ENCODE peak calls at places on chromosomes 3 and 15, in six cellular contexts. One of them, this sample, is unnamed.

GRCh38 chr15:72276326-72276700 is 4.0 kb upstream of the PARP6 start:
- DNase-seq in K562: no peak
- DNase-seq in Panc1: no peak
- DNase-seq in prostate gland: no peak
- DNase-seq in adrenal gland: peak
- DNase-seq in H9: no peak
- DNase-seq in this sample: no peak

GRCh38 chr15:50823281-50823680 is 57.8 kb upstream of the SPPL2A start:
- DNase-seq in K562: no peak
- DNase-seq in Panc1: no peak
- DNase-seq in prostate gland: no peak
- DNase-seq in adrenal gland: no peak
- DNase-seq in H9: no peak
- DNase-seq in this sample: no peak

GRCh38 chr3:13885704-13886010 is 5.8 kb upstream of the WNT7A start:
- DNase-seq in K562: no peak
- DNase-seq in Panc1: no peak
- DNase-seq in prostate gland: no peak
- DNase-seq in adrenal gland: peak
- DNase-seq in H9: no peak
- DNase-seq in this sample: no peak

GRCh38 chr15:28167042-28167441 is 67.9 kb upstream of the OCA2 start:
- DNase-seq in K562: no peak
- DNase-seq in Panc1: no peak
- DNase-seq in prostate gland: no peak
- DNase-seq in adrenal gland: no peak
- DNase-seq in H9: no peak
- DNase-seq in this sample: no peak

GRCh38 chr15:25239471-25240345 is 199.1 kb downstream of the UBE3A start:
- DNase-seq in K562: no peak
- DNase-seq in Panc1: no peak
- DNase-seq in prostate gland: no peak
- DNase-seq in adrenal gland: no peak
- DNase-seq in H9: no peak
- DNase-seq in this sample: peak

GRCh38 chr3:39126532-39127071 is 19.1 kb downstream of the TTC21A start:
- DNase-seq in K562: peak
- DNase-seq in Panc1: no peak
- DNase-seq in prostate gland: no peak
- DNase-seq in adrenal gland: no peak
- DNase-seq in H9: peak
- DNase-seq in this sample: no peak

GRCh38 chr15:80915462-80915861 is 74.2 kb downstream of the MESD start:
- DNase-seq in K562: peak
- DNase-seq in Panc1: no peak
- DNase-seq in prostate gland: no peak
- DNase-seq in adrenal gland: no peak
- DNase-seq in H9: peak
- DNase-seq in this sample: no peak

GRCh38 chr3:73502609-73503560 is 121.9 kb downstream of the PDZRN3 start:
- DNase-seq in K562: peak
- DNase-seq in Panc1: peak
- DNase-seq in prostate gland: peak
- DNase-seq in adrenal gland: peak
- DNase-seq in H9: peak
- DNase-seq in this sample: no peak

GRCh38 chr3:144018776-144019175 is 47.2 kb downstream of the DIPK2A start:
- DNase-seq in K562: no peak
- DNase-seq in Panc1: no peak
- DNase-seq in prostate gland: no peak
- DNase-seq in adrenal gland: peak
- DNase-seq in H9: no peak
- DNase-seq in this sample: no peak

GRCh38 chr3:37885831-37886230 is 24.2 kb downstream of the CTDSPL start:
- DNase-seq in K562: no peak
- DNase-seq in Panc1: no peak
- DNase-seq in prostate gland: no peak
- DNase-seq in adrenal gland: no peak
- DNase-seq in H9: no peak
- DNase-seq in this sample: no peak

GRCh38 chr3:114741066-114741465 is 406.0 kb downstream of the ZBTB20 start:
- DNase-seq in K562: no peak
- DNase-seq in Panc1: no peak
- DNase-seq in prostate gland: no peak
- DNase-seq in adrenal gland: no peak
- DNase-seq in H9: no peak
- DNase-seq in this sample: no peak

GRCh38 chr3:167941234-167941995 is 154.3 kb downstream of the GOLIM4 start:
- DNase-seq in K562: peak
- DNase-seq in Panc1: no peak
- DNase-seq in prostate gland: no peak
- DNase-seq in adrenal gland: peak
- DNase-seq in H9: no peak
- DNase-seq in this sample: no peak

GRCh38 chr3:155519081-155519480 is 225.6 kb upstream of the STRIT1 start:
- DNase-seq in K562: no peak
- DNase-seq in Panc1: no peak
- DNase-seq in prostate gland: no peak
- DNase-seq in adrenal gland: no peak
- DNase-seq in H9: no peak
- DNase-seq in this sample: no peak

GRCh38 chr15:75030023-75030413 is 6.6 kb downstream of the PPCDC start:
- DNase-seq in K562: no peak
- DNase-seq in Panc1: no peak
- DNase-seq in prostate gland: no peak
- DNase-seq in adrenal gland: peak
- DNase-seq in H9: no peak
- DNase-seq in this sample: peak

GRCh38 chr15:56254270-56254669 is 10.6 kb upstream of the RFX7 start:
- DNase-seq in K562: no peak
- DNase-seq in Panc1: no peak
- DNase-seq in prostate gland: no peak
- DNase-seq in adrenal gland: no peak
- DNase-seq in H9: no peak
- DNase-seq in this sample: no peak

GRCh38 chr3:13087320-13087985 is 14.2 kb upstream of the IQSEC1 start:
- DNase-seq in K562: no peak
- DNase-seq in Panc1: no peak
- DNase-seq in prostate gland: no peak
- DNase-seq in adrenal gland: no peak
- DNase-seq in H9: no peak
- DNase-seq in this sample: no peak

GRCh38 chr15:40263036-40263754 is 19.7 kb downstream of the ANKRD63 start:
- DNase-seq in K562: no peak
- DNase-seq in Panc1: no peak
- DNase-seq in prostate gland: no peak
- DNase-seq in adrenal gland: no peak
- DNase-seq in H9: no peak
- DNase-seq in this sample: no peak

GRCh38 chr3:197697355-197697754 is 39.3 kb downstream of the RUBCN start:
- DNase-seq in K562: no peak
- DNase-seq in Panc1: no peak
- DNase-seq in prostate gland: no peak
- DNase-seq in adrenal gland: no peak
- DNase-seq in H9: no peak
- DNase-seq in this sample: no peak

GRCh38 chr3:39264053-39264452 is 15.8 kb downstream of the CX3CR1 start:
- DNase-seq in K562: no peak
- DNase-seq in Panc1: no peak
- DNase-seq in prostate gland: no peak
- DNase-seq in adrenal gland: no peak
- DNase-seq in H9: no peak
- DNase-seq in this sample: no peak

GRCh38 chr3:42732829-42733459 is 30.3 kb upstream of the HHATL start:
- DNase-seq in K562: no peak
- DNase-seq in Panc1: no peak
- DNase-seq in prostate gland: no peak
- DNase-seq in adrenal gland: no peak
- DNase-seq in H9: peak
- DNase-seq in this sample: no peak

GRCh38 chr15:69413822-69414701 is at the start of gene KIF23:
- DNase-seq in K562: peak
- DNase-seq in Panc1: peak
- DNase-seq in prostate gland: peak
- DNase-seq in adrenal gland: peak
- DNase-seq in H9: peak
- DNase-seq in this sample: peak

GRCh38 chr3:30774062-30774461 is 120.4 kb downstream of the GADL1 start:
- DNase-seq in K562: no peak
- DNase-seq in Panc1: no peak
- DNase-seq in prostate gland: no peak
- DNase-seq in adrenal gland: no peak
- DNase-seq in H9: no peak
- DNase-seq in this sample: no peak

GRCh38 chr3:30766522-30766921 is 127.9 kb downstream of the GADL1 start:
- DNase-seq in K562: no peak
- DNase-seq in Panc1: no peak
- DNase-seq in prostate gland: no peak
- DNase-seq in adrenal gland: no peak
- DNase-seq in H9: no peak
- DNase-seq in this sample: no peak

GRCh38 chr3:30770387-30770786 is 124.1 kb downstream of the GADL1 start:
- DNase-seq in K562: no peak
- DNase-seq in Panc1: no peak
- DNase-seq in prostate gland: no peak
- DNase-seq in adrenal gland: no peak
- DNase-seq in H9: no peak
- DNase-seq in this sample: no peak

GRCh38 chr3:30768703-30769550 is 125.5 kb downstream of the GADL1 start:
- DNase-seq in K562: peak
- DNase-seq in Panc1: no peak
- DNase-seq in prostate gland: peak
- DNase-seq in adrenal gland: peak
- DNase-seq in H9: peak
- DNase-seq in this sample: peak
- TF ChIP-seq CTCF in K562: peak
- TF ChIP-seq CTCF in Panc1: peak
- TF ChIP-seq CTCF in prostate gland: peak
- TF ChIP-seq CTCF in adrenal gland: peak
- TF ChIP-seq CTCF in H9: peak
- TF ChIP-seq CTCF in this sample: peak

GRCh38 chr3:52451237-52452083 is 2.4 kb downstream of the TNNC1 start:
- DNase-seq in K562: peak
- DNase-seq in Panc1: no peak
- DNase-seq in prostate gland: no peak
- DNase-seq in adrenal gland: no peak
- DNase-seq in H9: peak
- DNase-seq in this sample: peak
- TF ChIP-seq CTCF in K562: no peak
- TF ChIP-seq CTCF in Panc1: no peak
- TF ChIP-seq CTCF in prostate gland: no peak
- TF ChIP-seq CTCF in adrenal gland: no peak
- TF ChIP-seq CTCF in H9: peak
- TF ChIP-seq CTCF in this sample: no peak

DNA sequence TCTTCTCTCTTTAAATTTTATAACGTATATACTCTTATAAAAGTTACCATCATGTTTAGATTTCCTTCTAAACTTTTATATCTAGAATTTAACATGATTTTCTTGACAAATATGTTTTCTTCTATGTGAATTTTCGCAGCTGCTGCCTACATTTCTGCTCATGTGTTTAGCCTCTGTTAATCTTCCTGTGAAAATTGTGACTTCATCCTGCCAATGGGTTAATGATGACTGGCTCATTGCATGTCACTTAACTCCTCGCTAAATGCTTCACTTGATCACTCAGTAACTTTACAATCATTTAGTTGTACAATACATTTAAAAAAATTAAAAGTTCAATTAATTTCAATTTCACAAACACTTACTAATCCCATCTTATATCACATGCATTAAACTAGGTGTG is 178.1 kb downstream of the LPP start:
- DNase-seq in K562: no peak
- DNase-seq in Panc1: no peak
- DNase-seq in prostate gland: no peak
- DNase-seq in adrenal gland: no peak
- DNase-seq in H9: no peak
- DNase-seq in this sample: no peak
- TF ChIP-seq CTCF in K562: no peak
- TF ChIP-seq CTCF in Panc1: no peak
- TF ChIP-seq CTCF in prostate gland: no peak
- TF ChIP-seq CTCF in adrenal gland: no peak
- TF ChIP-seq CTCF in H9: no peak
- TF ChIP-seq CTCF in this sample: no peak

DNA sequence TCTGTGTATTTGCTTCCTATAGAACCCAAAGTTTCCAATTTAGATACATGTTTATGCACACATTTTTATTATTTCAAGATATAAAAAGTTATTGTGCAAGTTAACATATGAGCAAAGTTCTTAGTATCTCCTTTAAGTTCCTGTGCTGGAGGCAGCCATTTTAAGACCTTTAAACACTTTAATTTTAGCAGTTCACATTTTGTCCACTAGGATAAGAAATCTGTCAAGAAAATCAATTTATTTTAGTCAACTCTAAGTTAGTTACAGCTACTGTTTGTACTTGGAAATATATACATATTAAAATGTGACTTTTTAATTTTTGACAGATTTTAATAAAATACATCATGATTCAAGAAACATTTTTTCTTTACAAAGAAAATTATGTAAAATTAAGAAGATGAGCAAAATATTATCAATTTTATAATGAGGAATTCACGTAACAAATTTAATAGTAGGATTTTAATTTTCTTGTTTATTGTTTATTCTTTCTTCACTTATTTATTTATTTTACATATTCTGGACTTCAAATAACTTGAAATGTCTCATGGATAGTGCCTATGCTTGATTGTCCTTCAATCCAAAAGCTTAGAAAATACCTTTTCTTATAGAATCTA is 402.6 kb upstream of the GBE1 start:
- DNase-seq in K562: no peak
- DNase-seq in Panc1: no peak
- DNase-seq in prostate gland: no peak
- DNase-seq in adrenal gland: no peak
- DNase-seq in H9: no peak
- DNase-seq in this sample: no peak
- TF ChIP-seq CTCF in K562: no peak
- TF ChIP-seq CTCF in Panc1: no peak
- TF ChIP-seq CTCF in prostate gland: no peak
- TF ChIP-seq CTCF in adrenal gland: no peak
- TF ChIP-seq CTCF in H9: peak
- TF ChIP-seq CTCF in this sample: peak

GRCh38 chr3:159913712-159914414 is 74.8 kb upstream of the IL12A start:
- DNase-seq in K562: no peak
- DNase-seq in Panc1: no peak
- DNase-seq in prostate gland: no peak
- DNase-seq in adrenal gland: no peak
- DNase-seq in H9: no peak
- DNase-seq in this sample: no peak

GRCh38 chr3:159907828-159908227 is 80.8 kb upstream of the IL12A start:
- DNase-seq in K562: no peak
- DNase-seq in Panc1: no peak
- DNase-seq in prostate gland: no peak
- DNase-seq in adrenal gland: no peak
- DNase-seq in H9: no peak
- DNase-seq in this sample: no peak

GRCh38 chr3:159914421-159914820 is 74.2 kb upstream of the IL12A start:
- DNase-seq in K562: no peak
- DNase-seq in Panc1: no peak
- DNase-seq in prostate gland: no peak
- DNase-seq in adrenal gland: no peak
- DNase-seq in H9: no peak
- DNase-seq in this sample: no peak

GRCh38 chr3:159911664-159912037 is 77.0 kb upstream of the IL12A start:
- DNase-seq in K562: no peak
- DNase-seq in Panc1: no peak
- DNase-seq in prostate gland: no peak
- DNase-seq in adrenal gland: no peak
- DNase-seq in H9: no peak
- DNase-seq in this sample: no peak

GRCh38 chr3:159911011-159911663 is 77.5 kb upstream of the IL12A start:
- DNase-seq in K562: no peak
- DNase-seq in Panc1: no peak
- DNase-seq in prostate gland: no peak
- DNase-seq in adrenal gland: no peak
- DNase-seq in H9: no peak
- DNase-seq in this sample: no peak
- TF ChIP-seq CTCF in K562: no peak
- TF ChIP-seq CTCF in Panc1: no peak
- TF ChIP-seq CTCF in prostate gland: no peak
- TF ChIP-seq CTCF in adrenal gland: no peak
- TF ChIP-seq CTCF in H9: no peak
- TF ChIP-seq CTCF in this sample: no peak